ENCODE peak calls at places on chromosomes 3 and 15, in six cellular contexts. D is iris pigment epithelial cell, M is ACHN, H is islet precursor cell, A is NCI-H446, P is fibroblast of lung. Y is an unnamed sample.

GRCh38 chr3:9185046-9185445 is 64.4 kb downstream of the SRGAP3 start:
- DNase-seq in D (no peak), M (no peak), H (no peak), A (no peak), P (no peak), Y (no peak)

GRCh38 chr15:37789881-37790280 is 144.6 kb upstream of the TMCO5A start:
- DNase-seq in D (peak), M (peak), H (no peak), A (no peak), P (peak), Y (no peak)

GRCh38 chr3:134373942-134374790 is at the start of gene AMOTL2:
- DNase-seq in D (peak), M (peak), H (peak), A (peak), P (peak), Y (peak)

GRCh38 chr15:40999190-40999589 is 45.9 kb downstream of the CHAC1 start:
- DNase-seq in D (peak), M (no peak), H (no peak), A (no peak), P (peak), Y (no peak)

GRCh38 chr3:15820911-15821310 is 23.1 kb upstream of the ANKRD28 start:
- DNase-seq in D (no peak), M (no peak), H (no peak), A (no peak), P (peak), Y (no peak)

GRCh38 chr15:64400583-64400982 is 12.9 kb downstream of the TRIP4 start:
- DNase-seq in D (no peak), M (no peak), H (no peak), A (no peak), P (no peak), Y (no peak)

GRCh38 chr3:33883538-33884203 is 85.2 kb downstream of the PDCD6IP start:
- DNase-seq in D (peak), M (peak), H (no peak), A (no peak), P (peak), Y (peak)

GRCh38 chr3:79339846-79340245 is 428.0 kb downstream of the ROBO1 start:
- DNase-seq in D (no peak), M (no peak), H (no peak), A (no peak), P (no peak), Y (no peak)

GRCh38 chr3:135215516-135215915 is 420.5 kb downstream of the EPHB1 start:
- DNase-seq in D (no peak), M (no peak), H (no peak), A (no peak), P (no peak), Y (no peak)

GRCh38 chr15:34810455-34811146 is 15.3 kb upstream of the ACTC1 start:
- DNase-seq in D (peak), M (no peak), H (peak), A (no peak), P (peak), Y (peak)

GRCh38 chr15:68366314-68366713 is 65.6 kb downstream of the ITGA11 start:
- DNase-seq in D (no peak), M (no peak), H (no peak), A (no peak), P (no peak), Y (peak)

GRCh38 chr3:129058441-129059194 is 2.0 kb upstream of the GP9 start:
- DNase-seq in D (no peak), M (peak), H (no peak), A (no peak), P (no peak), Y (no peak)

GRCh38 chr3:152346740-152347139 is 78.0 kb downstream of the MBNL1 start:
- DNase-seq in D (no peak), M (no peak), H (no peak), A (no peak), P (no peak), Y (no peak)

GRCh38 chr15:50676799-50677483 is 9.7 kb downstream of the TRPM7 start:
- DNase-seq in D (peak), M (peak), H (peak), A (no peak), P (peak), Y (peak)

GRCh38 chr3:12920967-12921366 is 79.6 kb upstream of the RPL32 start:
- DNase-seq in D (no peak), M (no peak), H (no peak), A (no peak), P (no peak), Y (no peak)

GRCh38 chr3:88142094-88142624 is 7.6 kb upstream of the C3orf38 start:
- DNase-seq in D (peak), M (no peak), H (no peak), A (no peak), P (peak), Y (no peak)

GRCh38 chr15:22884344-22884743 is 45.9 kb downstream of the NIPA2 start:
- DNase-seq in D (no peak), M (peak), H (no peak), A (no peak), P (no peak), Y (no peak)

GRCh38 chr15:78154955-78155354 is 5.8 kb downstream of the IDH3A start:
- DNase-seq in D (no peak), M (no peak), H (no peak), A (no peak), P (no peak), Y (no peak)

GRCh38 chr15:36066757-36067156 is 512.7 kb upstream of the CDIN1 start:
- DNase-seq in D (no peak), M (no peak), H (peak), A (no peak), P (no peak), Y (no peak)

GRCh38 chr15:70419046-70419445 is 321.3 kb upstream of the TLE3 start:
- DNase-seq in D (no peak), M (no peak), H (no peak), A (no peak), P (no peak), Y (no peak)

GRCh38 chr3:39869890-39870289 is 60.5 kb downstream of the MYRIP start:
- DNase-seq in D (no peak), M (no peak), H (no peak), A (no peak), P (no peak), Y (peak)

GRCh38 chr3:65170357-65171090 is 482.7 kb upstream of the ADAMTS9 start:
- DNase-seq in D (peak), M (peak), H (peak), A (no peak), P (peak), Y (peak)

Y was measured in mesendoderm.